ENCODE peak calls at places on chromosomes 2 and 18, in six cellular contexts. J, S, A, I, X and T are unnamed samples.

GRCh38 chr2:126413079-126413478 is 242.9 kb upstream of the GYPC start:
- DNase-seq in J (no peak), S (no peak), A (no peak), I (no peak), X (no peak), T (no peak)

GRCh38 chr2:126172785-126173184 is 483.2 kb upstream of the GYPC start:
- DNase-seq in J (no peak), S (no peak), A (no peak), I (no peak), X (no peak), T (no peak)

GRCh38 chr2:235749121-235749780 is 255.4 kb downstream of the AGAP1 start:
- DNase-seq in J (no peak), S (no peak), A (no peak), I (peak), X (no peak), T (no peak)

GRCh38 chr18:58911766-58912165 is 47.1 kb downstream of the ZNF532 start:
- DNase-seq in J (no peak), S (no peak), A (peak), I (peak), X (no peak), T (no peak)

GRCh38 chr2:239579524-239580198 is 178.8 kb upstream of the HDAC4 start:
- DNase-seq in J (no peak), S (no peak), A (no peak), I (no peak), X (no peak), T (no peak)

GRCh38 chr18:58310517-58310916 is 266.5 kb downstream of the NEDD4L start:
- DNase-seq in J (no peak), S (no peak), A (no peak), I (no peak), X (no peak), T (no peak)

GRCh38 chr2:21118302-21118920 is 5.4 kb upstream of the TDRD15 start:
- DNase-seq in J (no peak), S (no peak), A (peak), I (peak), X (peak), T (no peak)

GRCh38 chr2:1310202-1310601 is 103.1 kb upstream of the TPO start:
- DNase-seq in J (no peak), S (no peak), A (no peak), I (no peak), X (no peak), T (no peak)

GRCh38 chr18:12282436-12283039 is 25.5 kb upstream of the TUBB6 start:
- DNase-seq in J (no peak), S (no peak), A (no peak), I (peak), X (no peak), T (no peak)

GRCh38 chr2:74653985-74654882 is at the start of gene SEMA4F:
- DNase-seq in J (peak), S (peak), A (peak), I (peak), X (peak), T (peak)

GRCh38 chr18:36185901-36186460 is 1.3 kb upstream of the MOCOS start:
- DNase-seq in J (no peak), S (peak), A (no peak), I (no peak), X (no peak), T (no peak)

GRCh38 chr2:233037078-233037477 is 4.6 kb downstream of the NEU2 start:
- DNase-seq in J (no peak), S (no peak), A (no peak), I (peak), X (no peak), T (no peak)

GRCh38 chr2:128452536-128453530 is 134.2 kb upstream of the HS6ST1 start:
- DNase-seq in J (no peak), S (peak), A (no peak), I (no peak), X (no peak), T (no peak)

GRCh38 chr2:202084265-202084664 is 11.2 kb downstream of the KIAA2012 start:
- DNase-seq in J (no peak), S (no peak), A (no peak), I (peak), X (no peak), T (no peak)

GRCh38 chr18:53944721-53945120 is 279.7 kb downstream of the MBD2 start:
- DNase-seq in J (no peak), S (no peak), A (no peak), I (no peak), X (peak), T (no peak)

GRCh38 chr18:33369711-33370449 is 70.6 kb downstream of the CCDC178 start:
- DNase-seq in J (no peak), S (no peak), A (no peak), I (no peak), X (no peak), T (no peak)

GRCh38 chr2:67572721-67573485 is 175.8 kb downstream of the ETAA1 start:
- DNase-seq in J (no peak), S (no peak), A (no peak), I (peak), X (no peak), T (no peak)

GRCh38 chr2:218961651-218962570 is 2.4 kb downstream of the CDK5R2 start:
- DNase-seq in J (no peak), S (peak), A (no peak), I (no peak), X (peak), T (no peak)

GRCh38 chr2:203685789-203686433 is 20.5 kb upstream of the CD28 start:
- DNase-seq in J (no peak), S (no peak), A (peak), I (no peak), X (no peak), T (no peak)

GRCh38 chr2:163670929-163671328 is 64.9 kb downstream of the FIGN start:
- DNase-seq in J (no peak), S (no peak), A (no peak), I (no peak), X (no peak), T (no peak)

GRCh38 chr2:27960237-27960912 is 69.8 kb downstream of the BABAM2 start:
- DNase-seq in J (no peak), S (no peak), A (peak), I (peak), X (no peak), T (peak)

GRCh38 chr18:61946449-61946848 is 53.6 kb upstream of the RNF152 start:
- DNase-seq in J (no peak), S (no peak), A (no peak), I (peak), X (no peak), T (no peak)

GRCh38 chr2:42865884-42866861 is 73.8 kb upstream of the HAAO start:
- DNase-seq in J (no peak), S (peak), A (no peak), I (no peak), X (no peak), T (no peak)

GRCh38 chr2:139162456-139162855 is 382.3 kb upstream of the NXPH2 start:
- DNase-seq in J (no peak), S (no peak), A (no peak), I (no peak), X (no peak), T (no peak)

GRCh38 chr18:50878345-50879301 is at the start of gene ME2:
- DNase-seq in J (peak), S (peak), A (peak), I (peak), X (peak), T (peak)

DNA sequence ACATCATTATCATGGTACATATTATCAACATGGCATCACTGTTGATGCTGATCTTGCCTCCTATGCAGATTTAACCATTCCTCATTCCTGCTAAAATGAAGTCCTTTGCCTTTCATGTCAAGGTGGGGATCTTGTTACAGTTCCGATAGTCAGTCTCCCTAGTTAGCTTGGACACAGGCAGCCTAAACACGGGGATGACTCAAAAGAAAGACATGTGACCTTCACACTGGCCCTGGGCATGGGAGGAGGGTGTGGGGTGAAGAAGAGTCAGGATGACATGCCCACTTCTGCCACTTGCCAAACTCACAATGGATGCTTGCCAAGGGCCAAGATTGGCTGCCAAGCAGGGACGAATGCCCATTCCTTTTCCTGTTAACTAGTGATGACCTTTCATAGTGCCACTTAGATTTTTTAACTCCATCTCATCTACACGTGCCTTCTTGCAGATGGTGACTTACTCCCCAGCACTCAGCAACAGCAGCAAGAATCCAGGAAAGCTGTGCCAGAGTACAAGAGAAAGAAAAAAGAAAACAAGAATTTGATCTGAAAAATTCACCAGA is 13.9 kb upstream of the SLC1A4 start:
- DNase-seq in J (no peak), S (peak), A (peak), I (peak), X (no peak), T (peak)
- TF ChIP-seq POLR2A in J (no peak), S (no peak), A (no peak), I (no peak), X (no peak), T (no peak)

GRCh38 chr2:171687287-171688128 is at the start of gene DYNC1I2:
- DNase-seq in J (peak), S (peak), A (peak), I (peak), X (peak), T (peak)
- TF ChIP-seq POLR2A in J (no peak), S (no peak), A (peak), I (peak), X (peak), T (peak)

GRCh38 chr2:70553584-70554337 is at the start of gene TGFA:
- DNase-seq in J (peak), S (peak), A (peak), I (no peak), X (peak), T (peak)
- TF ChIP-seq POLR2A in J (no peak), S (no peak), A (no peak), I (no peak), X (no peak), T (no peak)

GRCh38 chr2:54629390-54629789 is 94.1 kb upstream of the EML6 start:
- DNase-seq in J (no peak), S (no peak), A (no peak), I (no peak), X (no peak), T (no peak)
- TF ChIP-seq POLR2A in J (no peak), S (no peak), A (no peak), I (no peak), X (no peak), T (no peak)

DNA sequence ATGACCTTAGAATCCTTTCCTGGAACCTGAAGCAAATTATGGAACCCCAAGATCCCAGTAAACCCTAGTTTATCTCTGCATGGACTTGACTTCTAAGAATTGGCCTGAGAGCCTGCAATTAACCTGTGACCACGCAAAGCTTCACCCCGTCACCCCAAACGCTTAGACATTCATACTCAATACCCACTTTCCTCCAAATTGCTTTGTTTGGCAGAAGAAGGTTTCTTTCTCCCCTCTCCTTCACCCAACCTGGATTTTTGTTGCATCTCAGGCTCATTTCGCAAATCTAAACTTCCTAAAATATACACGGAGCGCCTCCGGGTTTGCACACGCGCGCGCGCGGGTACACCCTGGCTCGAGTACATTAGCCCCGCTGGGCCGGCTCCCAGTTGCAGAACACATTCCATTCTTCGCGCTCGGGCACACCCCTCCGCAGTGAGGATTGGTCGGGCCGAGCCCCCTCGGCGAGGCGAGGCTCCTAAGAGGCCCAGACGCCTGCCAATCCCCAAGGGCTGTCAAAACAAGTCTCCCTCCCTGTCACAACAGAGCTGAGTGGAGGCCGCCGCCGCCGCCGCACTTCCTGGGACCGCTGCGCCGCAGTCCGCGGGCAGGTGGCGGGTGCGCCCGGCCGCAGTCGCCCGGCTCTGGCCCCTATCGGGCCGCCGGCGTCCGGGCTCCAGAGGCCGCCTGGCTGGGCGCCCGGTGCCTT is at the start of gene PLCL1:
- DNase-seq in J (peak), S (peak), A (peak), I (peak), X (peak), T (peak)
- TF ChIP-seq POLR2A in J (no peak), S (no peak), A (no peak), I (no peak), X (peak), T (no peak)

GRCh38 chr2:121075006-121075545 is 209.9 kb downstream of the TFCP2L1 start:
- DNase-seq in J (peak), S (no peak), A (peak), I (peak), X (peak), T (peak)
- TF ChIP-seq POLR2A in J (peak), S (no peak), A (peak), I (peak), X (peak), T (peak)

DNA sequence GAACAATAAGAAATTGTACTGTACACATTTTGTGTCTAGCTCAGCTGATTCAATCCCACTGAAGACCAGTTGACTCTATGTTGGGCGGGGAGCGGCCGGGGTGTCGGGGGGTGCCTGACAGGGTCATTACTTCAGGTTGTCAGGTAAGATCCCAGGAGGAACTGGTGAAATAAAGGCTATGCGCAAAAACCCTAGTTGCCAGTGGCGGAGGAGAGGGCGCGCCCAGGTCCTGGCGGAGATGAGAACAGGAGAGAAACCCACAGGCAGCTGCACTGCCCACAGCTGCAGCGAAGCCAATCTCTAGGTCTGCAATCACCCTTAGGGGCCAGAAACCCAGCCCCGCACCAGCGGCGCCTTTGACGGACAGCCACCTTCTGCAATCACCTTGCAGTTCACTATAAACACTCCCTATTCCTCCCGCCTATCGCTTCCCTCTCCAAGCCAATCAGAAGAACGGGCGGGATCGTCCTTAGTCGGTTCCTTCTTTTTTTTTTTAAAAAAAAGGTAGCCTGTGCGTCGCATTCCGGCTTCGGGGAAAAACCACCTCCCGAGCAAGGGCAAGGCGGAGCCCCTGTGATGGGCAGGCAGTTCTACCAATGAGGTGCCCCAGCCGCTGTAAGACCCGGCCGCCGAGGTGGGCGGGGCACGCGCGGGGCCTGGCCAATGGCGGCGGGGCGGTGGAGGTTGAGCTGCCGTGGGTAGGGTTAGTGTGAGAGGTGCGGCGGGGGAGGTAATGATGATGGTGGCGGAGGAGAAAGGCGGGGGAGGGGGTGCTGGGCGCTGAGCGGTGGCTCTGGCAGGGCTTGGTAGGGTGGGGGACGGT is at the start of gene EHBP1:
- DNase-seq in J (peak), S (peak), A (peak), I (peak), X (peak), T (peak)
- TF ChIP-seq POLR2A in J (peak), S (no peak), A (peak), I (peak), X (peak), T (peak)

DNA sequence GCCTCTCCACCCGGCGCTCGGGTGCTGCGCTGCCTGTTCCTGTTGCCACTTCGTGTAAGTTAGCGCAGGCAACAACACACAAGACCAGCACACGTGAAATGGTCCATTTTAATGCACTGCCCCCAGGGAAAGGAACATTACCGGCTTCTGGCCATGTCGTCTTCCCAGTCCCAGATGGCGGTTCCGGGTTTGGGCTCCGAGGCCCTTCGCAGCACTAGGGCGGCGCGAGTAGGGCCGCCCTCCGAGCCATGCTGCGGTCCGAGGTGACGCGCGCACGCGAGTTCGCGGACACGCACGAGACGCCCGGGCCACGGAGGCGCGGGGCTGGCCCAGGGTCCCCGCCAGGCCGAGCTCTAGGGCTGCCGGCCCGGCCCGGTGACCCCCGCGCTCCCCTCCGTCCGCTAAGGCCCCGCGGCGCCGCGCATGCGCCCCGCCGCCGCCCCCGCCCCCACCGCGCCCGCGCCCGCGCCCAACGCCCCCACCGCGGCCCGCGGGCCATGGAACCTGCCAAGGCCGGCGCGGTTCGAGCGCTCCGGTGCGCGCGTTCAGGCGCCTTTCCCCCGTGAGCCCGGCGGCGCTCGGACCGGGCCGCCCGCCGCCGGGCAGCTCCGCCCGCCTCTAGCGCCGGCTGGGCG is 365 bp upstream of the ZNF236 start:
- DNase-seq in J (peak), S (peak), A (peak), I (peak), X (peak), T (peak)
- TF ChIP-seq POLR2A in J (peak), S (no peak), A (no peak), I (no peak), X (no peak), T (peak)

GRCh38 chr2:161269111-161269510 is 39.1 kb upstream of the PSMD14 start:
- DNase-seq in J (no peak), S (no peak), A (no peak), I (no peak), X (no peak), T (no peak)

GRCh38 chr2:161265874-161266273 is 42.4 kb upstream of the PSMD14 start:
- DNase-seq in J (no peak), S (no peak), A (no peak), I (no peak), X (peak), T (no peak)
- TF ChIP-seq POLR2A in J (no peak), S (no peak), A (no peak), I (no peak), X (no peak), T (no peak)

GRCh38 chr2:58369594-58369993 is 128.5 kb upstream of the FANCL start:
- DNase-seq in J (no peak), S (no peak), A (no peak), I (no peak), X (no peak), T (no peak)
- TF ChIP-seq POLR2A in J (no peak), S (no peak), A (no peak), I (no peak), X (no peak), T (no peak)